ENCODE peak calls at places on chromosome 1, in eight cellular contexts. N is HS-5; L is activated CD4-positive, alpha-beta T cell treated with anti-CD3 and anti-CD28 coated beads, Interleukin-2, amount 10 ng/mL, durations not matched to agents 7 days and 5 days; J is CD4-positive, CD25-positive, alpha-beta regulatory T cell; B is SW 1271; Y is stimulated activated CD4-positive, alpha-beta T cell treated with anti-CD3 and anti-CD28 coated beads, TNF-alpha, amount 100 ng/mL, for 24 hours; W is posterior cingulate gyrus; O is stimulated activated CD8-positive, alpha-beta memory T cell treated with anti-CD3 and anti-CD28 coated beads, Interleukin-15, amount 100 ng/mL, for 24 hours. A is an unnamed sample.

GRCh38 chr1:8410791-8411190 is 92.9 kb downstream of the SLC45A1 start:
- DNase-seq in N (no peak), L (no peak), J (no peak), B (no peak), Y (no peak), W (no peak), O (no peak), A (no peak)

GRCh38 chr1:156336242-156336641 is 1.9 kb downstream of the CCT3 start:
- DNase-seq in N (no peak), L (no peak), J (no peak), B (no peak), Y (no peak), W (no peak), O (no peak), A (no peak)

GRCh38 chr1:3103977-3104677 is 35.1 kb downstream of the PRDM16 start:
- DNase-seq in N (no peak), L (no peak), J (no peak), B (no peak), Y (no peak), W (no peak), O (no peak), A (no peak)

GRCh38 chr1:206911064-206911663 is 10.6 kb downstream of the FCMR start:
- DNase-seq in N (peak; percentile 61), L (peak; percentile 46), J (no peak), B (peak; percentile 29), Y (no peak), W (no peak), O (no peak), A (no peak)

GRCh38 chr1:201059871-201060555 is 36.5 kb upstream of the KIF21B start:
- DNase-seq in N (no peak), L (no peak), J (no peak), B (no peak), Y (no peak), W (peak; percentile 75), O (no peak), A (no peak)

GRCh38 chr1:81264976-81265375 is 535.8 kb upstream of the ADGRL2 start:
- DNase-seq in N (no peak), L (no peak), J (no peak), B (no peak), Y (no peak), W (no peak), O (no peak), A (no peak)

GRCh38 chr1:51234721-51235425 is 1.2 kb upstream of the RNF11 start:
- DNase-seq in N (no peak), L (no peak), J (no peak), B (peak; percentile 10), Y (peak; percentile 41), W (no peak), O (no peak), A (no peak)

GRCh38 chr1:203320546-203321272 is 15.4 kb downstream of the BTG2 start:
- DNase-seq in N (no peak), L (peak; percentile 89), J (peak; percentile 69), B (no peak), Y (peak; percentile 38), W (no peak), O (no peak), A (no peak)

GRCh38 chr1:210250998-210251679 is 18.5 kb downstream of the SERTAD4 start:
- DNase-seq in N (no peak), L (no peak), J (no peak), B (no peak), Y (peak; percentile 32), W (peak; percentile 93), O (no peak), A (peak; percentile 85)

GRCh38 chr1:19385236-19385635 is 73.1 kb downstream of the SLC66A1 start:
- DNase-seq in N (no peak), L (no peak), J (no peak), B (no peak), Y (no peak), W (peak; percentile 17), O (no peak), A (no peak)

GRCh38 chr1:217889401-217889800 is 258.3 kb downstream of the SPATA17 start:
- DNase-seq in N (no peak), L (no peak), J (no peak), B (no peak), Y (no peak), W (no peak), O (no peak), A (no peak)

GRCh38 chr1:208069908-208070307 is 159.0 kb upstream of the CD34 start:
- DNase-seq in N (no peak), L (no peak), J (no peak), B (no peak), Y (no peak), W (no peak), O (no peak), A (no peak)

GRCh38 chr1:172144445-172145060 is 275.9 kb upstream of the C1orf105 start:
- DNase-seq in N (peak; percentile 80), L (no peak), J (no peak), B (no peak), Y (no peak), W (peak; percentile 42), O (no peak), A (no peak)

GRCh38 chr1:1597275-1597930 is 2.5 kb downstream of the FNDC10 start:
- DNase-seq in N (no peak), L (no peak), J (no peak), B (no peak), Y (no peak), W (peak; percentile 61), O (no peak), A (no peak)

A was measured in nucleus accumbens.